ENCODE peak calls at places on chromosomes 2 and 18, in four cellular contexts. One of them, this sample, is unnamed.

GRCh38 chr2:74528600-74529356 is 728 bp downstream of the AUP1 start:
- DNase-seq in kidney: peak; percentile 73
- DNase-seq in D721Med: no peak
- DNase-seq in colonic mucosa: no peak
- DNase-seq in this sample: no peak

GRCh38 chr2:202009019-202009481 is 24.6 kb upstream of the FZD7 start:
- DNase-seq in colonic mucosa: no peak
- DNase-seq in D721Med: no peak
- DNase-seq in kidney: peak; percentile 77
- DNase-seq in this sample: peak; percentile 20

GRCh38 chr2:187971893-187972292 is 319.8 kb upstream of the GULP1 start:
- DNase-seq in D721Med: no peak
- DNase-seq in colonic mucosa: no peak
- DNase-seq in kidney: no peak
- DNase-seq in this sample: no peak

GRCh38 chr2:85524567-85524923 is 14.4 kb upstream of the MAT2A start:
- DNase-seq in D721Med: no peak
- DNase-seq in kidney: no peak
- DNase-seq in colonic mucosa: no peak
- DNase-seq in this sample: no peak

GRCh38 chr2:120883607-120884405 is 148.1 kb downstream of the GLI2 start:
- DNase-seq in colonic mucosa: no peak
- DNase-seq in kidney: no peak
- DNase-seq in D721Med: no peak
- DNase-seq in this sample: no peak

GRCh38 chr18:43789234-43790000 is 512.1 kb upstream of the SYT4 start:
- DNase-seq in D721Med: no peak
- DNase-seq in kidney: no peak
- DNase-seq in colonic mucosa: no peak
- DNase-seq in this sample: peak; percentile 80

GRCh38 chr18:70931942-70932814 is 643.3 kb downstream of the SOCS6 start:
- DNase-seq in colonic mucosa: no peak
- DNase-seq in kidney: no peak
- DNase-seq in D721Med: no peak
- DNase-seq in this sample: peak; percentile 7

GRCh38 chr2:115294999-115295398 is 852.6 kb downstream of the DPP10 start:
- DNase-seq in D721Med: no peak
- DNase-seq in kidney: no peak
- DNase-seq in colonic mucosa: no peak
- DNase-seq in this sample: no peak

GRCh38 chr2:165007162-165007744 is 51.9 kb upstream of the SLC38A11 start:
- DNase-seq in D721Med: no peak
- DNase-seq in kidney: no peak
- DNase-seq in colonic mucosa: no peak
- DNase-seq in this sample: no peak

GRCh38 chr18:79019876-79020275 is 40.3 kb downstream of the SALL3 start:
- DNase-seq in kidney: no peak
- DNase-seq in colonic mucosa: no peak
- DNase-seq in D721Med: no peak
- DNase-seq in this sample: no peak

GRCh38 chr2:85737481-85737880 is 16.3 kb upstream of the ATOH8 start:
- DNase-seq in kidney: peak; percentile 66
- DNase-seq in D721Med: no peak
- DNase-seq in colonic mucosa: peak; percentile 65
- DNase-seq in this sample: peak; percentile 91

GRCh38 chr2:167844714-167845530 is 402.5 kb downstream of the STK39 start:
- DNase-seq in colonic mucosa: peak; percentile 47
- DNase-seq in D721Med: no peak
- DNase-seq in kidney: no peak
- DNase-seq in this sample: no peak

GRCh38 chr2:33347856-33348255 is 128.6 kb upstream of the RASGRP3 start:
- DNase-seq in kidney: no peak
- DNase-seq in D721Med: no peak
- DNase-seq in colonic mucosa: no peak
- DNase-seq in this sample: no peak

GRCh38 chr2:153715218-153715617 is 156.5 kb upstream of the GALNT13 start:
- DNase-seq in kidney: no peak
- DNase-seq in D721Med: no peak
- DNase-seq in colonic mucosa: no peak
- DNase-seq in this sample: no peak

GRCh38 chr18:26386421-26386820 is 160.2 kb downstream of the TAF4B start:
- DNase-seq in colonic mucosa: no peak
- DNase-seq in kidney: no peak
- DNase-seq in D721Med: no peak
- DNase-seq in this sample: no peak

GRCh38 chr2:189287982-189288494 is 108.5 kb upstream of the COL5A2 start:
- DNase-seq in D721Med: no peak
- DNase-seq in colonic mucosa: no peak
- DNase-seq in kidney: no peak
- DNase-seq in this sample: peak; percentile 83

GRCh38 chr18:57738078-57738477 is 65.0 kb downstream of the ATP8B1 start:
- DNase-seq in kidney: no peak
- DNase-seq in D721Med: no peak
- DNase-seq in colonic mucosa: no peak
- DNase-seq in this sample: no peak

GRCh38 chr2:193965263-193965662 is 1691.8 kb upstream of the SLC39A10 start:
- DNase-seq in colonic mucosa: no peak
- DNase-seq in D721Med: no peak
- DNase-seq in kidney: no peak
- DNase-seq in this sample: no peak

GRCh38 chr2:120503793-120504571 is 158.0 kb downstream of the INHBB start:
- DNase-seq in kidney: peak; percentile 39
- DNase-seq in D721Med: no peak
- DNase-seq in colonic mucosa: no peak
- DNase-seq in this sample: peak; percentile 63

GRCh38 chr2:235811446-235812184 is 317.8 kb downstream of the AGAP1 start:
- DNase-seq in colonic mucosa: no peak
- DNase-seq in kidney: no peak
- DNase-seq in D721Med: no peak
- DNase-seq in this sample: no peak

GRCh38 chr2:180722551-180723239 is 257.7 kb upstream of the UBE2E3 start:
- DNase-seq in D721Med: no peak
- DNase-seq in kidney: no peak
- DNase-seq in colonic mucosa: no peak
- DNase-seq in this sample: peak; percentile 84

GRCh38 chr2:58227171-58227917 is 13.8 kb downstream of the FANCL start:
- DNase-seq in kidney: no peak
- DNase-seq in D721Med: no peak
- DNase-seq in colonic mucosa: no peak
- DNase-seq in this sample: no peak

GRCh38 chr2:216281316-216281715 is 91.0 kb downstream of the MARCHF4 start:
- DNase-seq in D721Med: no peak
- DNase-seq in colonic mucosa: no peak
- DNase-seq in kidney: no peak
- DNase-seq in this sample: no peak

GRCh38 chr2:196372811-196373664 is 201.7 kb upstream of the STK17B start:
- DNase-seq in kidney: no peak
- DNase-seq in colonic mucosa: no peak
- DNase-seq in D721Med: no peak
- DNase-seq in this sample: no peak

GRCh38 chr2:148814143-148814852 is 60.7 kb upstream of the KIF5C start:
- DNase-seq in colonic mucosa: peak; percentile 51
- DNase-seq in D721Med: no peak
- DNase-seq in kidney: no peak
- DNase-seq in this sample: peak; percentile 58

GRCh38 chr18:79588636-79589481 is 90.7 kb upstream of the CTDP1 start:
- DNase-seq in D721Med: no peak
- DNase-seq in colonic mucosa: peak; percentile 58
- DNase-seq in kidney: peak; percentile 96
- DNase-seq in this sample: peak; percentile 71

GRCh38 chr2:8575011-8575750 is 106.7 kb upstream of the ID2 start:
- DNase-seq in D721Med: no peak
- DNase-seq in kidney: no peak
- DNase-seq in colonic mucosa: no peak
- DNase-seq in this sample: no peak

GRCh38 chr2:73176881-73177644 is 25.3 kb upstream of the NOTO start:
- DNase-seq in colonic mucosa: peak; percentile 93
- DNase-seq in D721Med: peak; percentile 93
- DNase-seq in kidney: peak; percentile 97
- DNase-seq in this sample: peak; percentile 95

GRCh38 chr2:215271466-215271865 is 40.4 kb upstream of the ATIC start:
- DNase-seq in D721Med: no peak
- DNase-seq in kidney: no peak
- DNase-seq in colonic mucosa: no peak
- DNase-seq in this sample: no peak

GRCh38 chr2:29249666-29250253 is 134.5 kb downstream of the CLIP4 start:
- DNase-seq in D721Med: no peak
- DNase-seq in colonic mucosa: no peak
- DNase-seq in kidney: no peak
- DNase-seq in this sample: no peak

GRCh38 chr2:167127135-167127534 is 238.9 kb downstream of the XIRP2 start:
- DNase-seq in colonic mucosa: no peak
- DNase-seq in D721Med: no peak
- DNase-seq in kidney: no peak
- DNase-seq in this sample: peak; percentile 32

GRCh38 chr2:232331071-232331470 is 47.5 kb upstream of the ALPP start:
- DNase-seq in colonic mucosa: no peak
- DNase-seq in kidney: peak; percentile 89
- DNase-seq in D721Med: no peak
- DNase-seq in this sample: no peak

DNA sequence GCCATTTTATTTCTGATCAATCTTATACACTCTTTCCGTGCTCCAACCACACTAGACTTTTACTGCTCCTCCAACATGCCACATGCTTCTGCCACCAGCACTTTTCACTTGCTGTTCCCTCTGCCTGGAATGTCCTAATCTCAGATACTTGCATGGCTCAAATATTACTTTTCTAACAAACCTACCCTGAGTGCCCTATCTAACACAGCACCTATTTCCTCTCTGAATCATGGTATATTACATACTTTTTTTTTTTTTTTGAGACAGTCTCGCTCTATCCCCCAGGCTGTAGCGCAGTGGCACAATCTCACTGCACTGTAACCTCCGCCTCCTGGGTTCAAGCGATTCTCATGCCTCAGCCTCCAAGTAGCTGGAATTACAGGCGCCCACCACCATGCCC is 166.3 kb upstream of the CAVIN2 start:
- DNase-seq in colonic mucosa: no peak
- DNase-seq in D721Med: no peak
- DNase-seq in kidney: no peak
- DNase-seq in this sample: no peak
- TF ChIP-seq CTCF in colonic mucosa: no peak
- TF ChIP-seq CTCF in D721Med: no peak
- TF ChIP-seq CTCF in kidney: no peak
- TF ChIP-seq CTCF in this sample: no peak

GRCh38 chr18:47531759-47532158 is 280.3 kb upstream of the SKOR2 start:
- DNase-seq in D721Med: no peak
- DNase-seq in colonic mucosa: no peak
- DNase-seq in kidney: no peak
- DNase-seq in this sample: no peak
- TF ChIP-seq CTCF in D721Med: no peak
- TF ChIP-seq CTCF in colonic mucosa: no peak
- TF ChIP-seq CTCF in kidney: no peak
- TF ChIP-seq CTCF in this sample: no peak

GRCh38 chr2:76314621-76315020 is 603.9 kb upstream of the GCFC2 start:
- DNase-seq in colonic mucosa: no peak
- DNase-seq in kidney: no peak
- DNase-seq in D721Med: no peak
- DNase-seq in this sample: no peak

GRCh38 chr2:76307495-76307894 is 596.8 kb upstream of the GCFC2 start:
- DNase-seq in kidney: no peak
- DNase-seq in colonic mucosa: no peak
- DNase-seq in D721Med: no peak
- DNase-seq in this sample: no peak

GRCh38 chr2:76316691-76317090 is 606.0 kb upstream of the GCFC2 start:
- DNase-seq in colonic mucosa: no peak
- DNase-seq in kidney: no peak
- DNase-seq in D721Med: no peak
- DNase-seq in this sample: no peak

GRCh38 chr2:76310894-76311293 is 600.2 kb upstream of the GCFC2 start:
- DNase-seq in D721Med: no peak
- DNase-seq in colonic mucosa: no peak
- DNase-seq in kidney: no peak
- DNase-seq in this sample: no peak

GRCh38 chr2:76311713-76312112 is 601.0 kb upstream of the GCFC2 start:
- DNase-seq in kidney: no peak
- DNase-seq in D721Med: no peak
- DNase-seq in colonic mucosa: no peak
- DNase-seq in this sample: no peak
- TF ChIP-seq CTCF in kidney: no peak
- TF ChIP-seq CTCF in D721Med: no peak
- TF ChIP-seq CTCF in colonic mucosa: no peak
- TF ChIP-seq CTCF in this sample: no peak

GRCh38 chr2:237956402-237956736 is 10.4 kb upstream of the UBE2F start:
- DNase-seq in kidney: no peak
- DNase-seq in D721Med: no peak
- DNase-seq in colonic mucosa: no peak
- DNase-seq in this sample: no peak
- TF ChIP-seq CTCF in kidney: no peak
- TF ChIP-seq CTCF in D721Med: no peak
- TF ChIP-seq CTCF in colonic mucosa: no peak
- TF ChIP-seq CTCF in this sample: no peak

GRCh38 chr2:241357531-241357930 is 1.4 kb downstream of the FARP2 start:
- DNase-seq in colonic mucosa: no peak
- DNase-seq in D721Med: no peak
- DNase-seq in kidney: no peak
- DNase-seq in this sample: no peak

GRCh38 chr2:241358470-241358869 is 2.4 kb downstream of the FARP2 start:
- DNase-seq in kidney: no peak
- DNase-seq in D721Med: no peak
- DNase-seq in colonic mucosa: no peak
- DNase-seq in this sample: no peak

GRCh38 chr2:241355983-241356870 is at the start of gene FARP2:
- DNase-seq in kidney: peak; percentile 100
- DNase-seq in D721Med: peak; percentile 70
- DNase-seq in colonic mucosa: peak; percentile 100
- DNase-seq in this sample: peak; percentile 99

GRCh38 chr2:241356871-241357260 is 781 bp downstream of the FARP2 start:
- DNase-seq in D721Med: no peak
- DNase-seq in colonic mucosa: no peak
- DNase-seq in kidney: no peak
- DNase-seq in this sample: peak; percentile 24

GRCh38 chr2:241359481-241360045 is 3.5 kb downstream of the FARP2 start:
- DNase-seq in kidney: no peak
- DNase-seq in D721Med: no peak
- DNase-seq in colonic mucosa: peak; percentile 65
- DNase-seq in this sample: no peak
- TF ChIP-seq CTCF in kidney: no peak
- TF ChIP-seq CTCF in D721Med: no peak
- TF ChIP-seq CTCF in colonic mucosa: no peak
- TF ChIP-seq CTCF in this sample: no peak

GRCh38 chr2:127270663-127271062 is 23.3 kb downstream of the ERCC3 start:
- DNase-seq in D721Med: no peak
- DNase-seq in colonic mucosa: no peak
- DNase-seq in kidney: no peak
- DNase-seq in this sample: no peak
- TF ChIP-seq CTCF in D721Med: peak; percentile 16
- TF ChIP-seq CTCF in colonic mucosa: no peak
- TF ChIP-seq CTCF in kidney: no peak
- TF ChIP-seq CTCF in this sample: no peak